ENCODE peak calls at places on chromosomes 16 and 17, in eight cellular contexts. I, H, N, D, M, Y, L and W are unnamed samples.
A peak's percentile ranks its signal among the peaks of the same experiment; 100 is the strongest.

GRCh38 chr16:30697264-30698138 is 1.5 kb upstream of the SRCAP start:
- DNase-seq in H (no peak), I (no peak), L (no peak), Y (peak; percentile 97), D (no peak), N (no peak), M (no peak), W (no peak)

GRCh38 chr16:56370836-56371235 is 54.5 kb downstream of the AMFR start:
- DNase-seq in H (no peak), D (no peak), Y (no peak), L (no peak), N (no peak), I (no peak), M (no peak), W (no peak)

GRCh38 chr17:47739150-47739549 is 6.1 kb downstream of the TBX21 start:
- DNase-seq in D (no peak), N (no peak), I (no peak), Y (no peak), M (no peak), H (no peak), L (no peak), W (no peak)

GRCh38 chr17:33204156-33204555 is 88.9 kb downstream of the ASIC2 start:
- DNase-seq in H (no peak), L (peak; percentile 50), M (no peak), D (no peak), Y (no peak), N (no peak), I (no peak), W (no peak)

GRCh38 chr16:84379731-84380369 is 11.5 kb downstream of the ATP2C2 start:
- DNase-seq in D (no peak), H (no peak), M (no peak), L (peak; percentile 23), I (no peak), N (no peak), Y (no peak), W (no peak)

GRCh38 chr17:42568341-42569111 is 1.6 kb downstream of the MLX start:
- DNase-seq in L (no peak), N (no peak), I (no peak), H (no peak), M (no peak), Y (no peak), D (no peak), W (no peak)

GRCh38 chr17:28716740-28717577 is 709 bp downstream of the RAB34 start:
- DNase-seq in H (no peak), M (no peak), D (peak; percentile 49), I (no peak), L (peak; percentile 75), N (no peak), Y (peak; percentile 51), W (peak; percentile 92)

GRCh38 chr17:61054430-61054829 is 345.2 kb upstream of the TBX2 start:
- DNase-seq in H (no peak), N (no peak), L (no peak), Y (no peak), M (no peak), D (no peak), I (peak; percentile 9), W (no peak)

GRCh38 chr17:60652484-60653247 is 25.0 kb upstream of the BCAS3 start:
- DNase-seq in L (no peak), N (no peak), I (no peak), H (no peak), M (no peak), D (no peak), Y (no peak), W (no peak)

GRCh38 chr17:31758646-31759045 is 100.4 kb downstream of the COPRS start:
- DNase-seq in D (no peak), H (no peak), N (no peak), Y (no peak), L (no peak), I (no peak), M (no peak), W (no peak)

GRCh38 chr17:7002288-7003047 is 6.6 kb downstream of the ALOX12 start:
- DNase-seq in Y (no peak), L (no peak), I (no peak), N (no peak), M (no peak), H (no peak), D (no peak), W (no peak)

GRCh38 chr16:57016831-57017230 is 27.5 kb downstream of the NLRC5 start:
- DNase-seq in L (no peak), M (no peak), D (no peak), Y (no peak), N (no peak), H (no peak), I (no peak), W (no peak)

GRCh38 chr16:11263737-11264136 is 5.4 kb downstream of the TNP2 start:
- DNase-seq in M (peak; percentile 55), H (no peak), N (no peak), I (no peak), D (no peak), Y (no peak), L (no peak), W (no peak)

DNA sequence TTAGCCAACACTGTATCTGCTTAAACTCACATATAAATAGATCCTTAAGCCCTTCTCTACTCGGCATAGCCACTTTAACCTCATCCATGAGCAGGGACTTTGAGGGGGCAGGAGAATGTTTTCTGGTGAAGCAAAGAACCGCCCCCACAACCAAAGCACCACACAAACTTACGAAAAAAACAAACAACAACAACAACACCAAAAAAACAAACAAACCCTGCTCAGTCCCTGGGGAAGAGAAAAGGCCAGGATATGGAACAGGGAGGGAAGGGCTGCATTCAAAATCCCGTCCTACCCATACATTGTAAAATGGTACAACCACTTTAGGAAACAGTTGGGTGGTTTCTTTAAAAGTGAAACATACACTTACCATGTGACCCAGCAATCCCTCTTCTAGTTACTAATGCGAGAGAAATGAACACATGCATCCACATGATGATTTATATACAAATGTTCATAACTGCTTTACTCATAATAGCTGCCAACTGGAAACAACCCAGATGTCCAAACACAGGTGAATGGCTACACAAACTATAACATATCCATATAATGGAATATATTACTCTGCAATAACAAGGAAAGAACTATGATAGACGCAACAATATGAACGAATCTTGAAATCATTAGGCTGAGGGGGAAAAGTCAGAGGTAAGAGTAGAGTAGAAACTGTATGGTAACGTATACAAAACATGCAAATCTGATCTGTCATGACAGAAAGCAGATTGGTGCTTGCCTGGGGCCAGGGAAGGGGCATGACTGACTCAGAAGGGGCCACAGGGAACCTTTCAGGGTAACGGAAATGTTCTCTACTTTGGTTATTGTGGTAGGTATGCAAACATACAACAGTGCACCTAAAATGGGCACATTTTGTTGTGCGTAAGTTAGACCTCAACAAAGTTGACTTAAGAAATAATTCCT is 37.7 kb upstream of the TOB1 start:
- DNase-seq in M (peak; percentile 71), N (peak; percentile 41), Y (no peak), H (peak; percentile 25), D (no peak), I (no peak), L (no peak), W (no peak)
- H3K27ac ChIP-seq in M (peak overlapping the region; percentile 55), N (peak overlapping the region; percentile 82), Y (peak overlapping the region; percentile 81), H (peak overlapping the region; percentile 75), D (peak overlapping the region; percentile 66), I (peak overlapping the region; percentile 87), L (peak overlapping the region; percentile 92), W (no peak overlapping the region)

GRCh38 chr17:79273660-79274059 is 199.0 kb downstream of the ENGASE start:
- DNase-seq in I (no peak), N (no peak), M (no peak), Y (no peak), L (no peak), H (no peak), D (no peak), W (no peak)
- H3K27ac ChIP-seq in I (no peak overlapping the region), N (no peak overlapping the region), M (no peak overlapping the region), Y (no peak overlapping the region), L (no peak overlapping the region), H (no peak overlapping the region), D (no peak overlapping the region), W (no peak overlapping the region)

GRCh38 chr17:41382396-41382795 is 290 bp upstream of the KRT34 start:
- DNase-seq in N (no peak), H (no peak), M (no peak), D (no peak), L (no peak), Y (no peak), I (no peak), W (no peak)

GRCh38 chr17:41377546-41377945 is 4.6 kb downstream of the KRT34 start:
- DNase-seq in L (no peak), Y (no peak), M (no peak), D (no peak), N (no peak), I (no peak), H (no peak), W (no peak)
- H3K27ac ChIP-seq in L (no peak overlapping the region), Y (no peak overlapping the region), M (no peak overlapping the region), D (no peak overlapping the region), N (no peak overlapping the region), I (no peak overlapping the region), H (no peak overlapping the region), W (peak overlapping the region; percentile 31)

DNA sequence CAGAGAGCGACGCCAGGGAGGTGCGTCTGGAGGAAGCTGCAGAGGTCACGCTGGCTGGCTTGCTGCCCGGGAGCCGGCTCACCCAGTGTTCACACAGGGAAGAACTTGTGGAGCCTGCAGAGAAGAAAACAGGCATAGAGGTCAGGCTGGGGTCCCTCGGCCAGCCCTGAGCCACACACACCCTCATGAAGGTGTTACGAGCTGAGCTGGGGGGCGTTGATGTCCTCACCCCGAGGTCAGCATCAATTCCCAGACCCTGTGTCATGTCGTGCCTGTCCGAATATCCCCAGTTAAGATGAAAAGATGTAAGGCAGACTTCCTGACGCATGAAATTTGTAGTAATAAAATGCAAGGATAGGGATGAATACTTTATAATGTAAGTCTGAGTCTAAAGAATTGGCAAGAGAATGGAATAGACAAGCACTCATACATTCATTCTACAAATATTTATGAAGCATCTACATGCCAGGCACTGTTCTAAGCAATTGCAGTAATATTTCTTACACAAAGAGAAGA is 77.1 kb downstream of the USP31 start:
- DNase-seq in I (peak; percentile 90), D (peak; percentile 80), M (no peak), L (peak; percentile 79), Y (no peak), N (no peak), H (no peak), W (no peak)
- H3K27ac ChIP-seq in I (peak overlapping the region; percentile 87), D (no peak overlapping the region), M (no peak overlapping the region), L (peak overlapping the region; percentile 22), Y (no peak overlapping the region), N (no peak overlapping the region), H (no peak overlapping the region), W (no peak overlapping the region)